ENCODE peak calls at places on chromosomes 11 and 22, in six cellular contexts. Q, X, Z, S, T and R are unnamed samples.

GRCh38 chr11:130426223-130427048 is 2.0 kb downstream of the ADAMTS8 start:
- DNase-seq in Q (no peak), X (no peak), Z (no peak), S (peak), T (no peak), R (no peak)

GRCh38 chr11:32884023-32884422 is 8.6 kb upstream of the QSER1 start:
- DNase-seq in Q (no peak), X (no peak), Z (no peak), S (no peak), T (no peak), R (no peak)

GRCh38 chr11:2700415-2701211 is 819 bp upstream of the KCNQ1OT1 start:
- DNase-seq in Q (peak), X (no peak), Z (no peak), S (no peak), T (peak), R (peak)

GRCh38 chr11:96014234-96014633 is 90.3 kb upstream of the MTMR2 start:
- DNase-seq in Q (no peak), X (peak), Z (no peak), S (peak), T (no peak), R (no peak)

GRCh38 chr22:27801197-27801615 is 350 bp downstream of the MN1 start:
- DNase-seq in Q (peak), X (peak), Z (no peak), S (peak), T (peak), R (peak)

GRCh38 chr22:36129985-36130384 is 30.6 kb downstream of the APOL3 start:
- DNase-seq in Q (no peak), X (no peak), Z (no peak), S (no peak), T (no peak), R (no peak)

GRCh38 chr11:82675838-82676237 is 57.8 kb downstream of the FAM181B start:
- DNase-seq in Q (no peak), X (no peak), Z (no peak), S (no peak), T (no peak), R (no peak)

GRCh38 chr11:128848815-128849455 is 18.2 kb downstream of the KCNJ1 start:
- DNase-seq in Q (peak), X (peak), Z (peak), S (no peak), T (peak), R (peak)

GRCh38 chr11:95245038-95245437 is 14.0 kb upstream of the SESN3 start:
- DNase-seq in Q (no peak), X (no peak), Z (no peak), S (no peak), T (no peak), R (no peak)